ENCODE peak calls at places on chromosomes 16 and 17, in nine cellular contexts. Y, D, Z, A, Q, X, W, P and E are unnamed samples.
A peak's percentile ranks its signal among the peaks of the same experiment; 100 is the strongest.

GRCh38 chr16:20310421-20311395 is 16.6 kb downstream of the GP2 start:
- DNase-seq in Y (no peak), D (no peak), Z (no peak), A (no peak), Q (no peak), X (no peak), W (no peak), P (no peak), E (no peak)

GRCh38 chr16:23999663-24000062 is 163.9 kb downstream of the PRKCB start:
- DNase-seq in Y (no peak), D (no peak), Z (no peak), A (no peak), Q (no peak), X (no peak), W (no peak), P (no peak), E (no peak)

GRCh38 chr17:79006001-79006400 is 3.6 kb downstream of the CANT1 start:
- DNase-seq in Y (peak; percentile 52), D (no peak), Z (peak; percentile 35), A (no peak), Q (no peak), X (no peak), W (no peak), P (no peak), E (no peak)

GRCh38 chr17:34370376-34370996 is 7.5 kb upstream of the CCL1 start:
- DNase-seq in Y (no peak), D (no peak), Z (no peak), A (no peak), Q (no peak), X (no peak), W (no peak), P (no peak), E (no peak)

GRCh38 chr17:64938925-64939474 is 19.7 kb upstream of the LRRC37A3 start:
- DNase-seq in Y (no peak), D (peak; percentile 32), Z (peak; percentile 64), A (peak; percentile 41), Q (peak; percentile 64), X (peak; percentile 51), W (no peak), P (peak; percentile 56), E (no peak)

GRCh38 chr16:86496262-86496928 is 13.9 kb upstream of the FOXF1 start:
- DNase-seq in Y (no peak), D (no peak), Z (no peak), A (no peak), Q (no peak), X (no peak), W (no peak), P (no peak), E (no peak)

GRCh38 chr17:74152591-74153455 is 50.7 kb upstream of the RPL38 start:
- DNase-seq in Y (peak; percentile 43), D (no peak), Z (no peak), A (no peak), Q (no peak), X (no peak), W (no peak), P (peak; percentile 6), E (no peak)

GRCh38 chr17:75875940-75876189 is 2.5 kb downstream of the TRIM47 start:
- DNase-seq in Y (peak; percentile 91), D (no peak), Z (no peak), A (no peak), Q (no peak), X (no peak), W (no peak), P (no peak), E (no peak)

GRCh38 chr17:75315541-75316243 is 26.5 kb upstream of the SLC25A19 start:
- DNase-seq in Y (no peak), D (peak; percentile 44), Z (no peak), A (no peak), Q (no peak), X (no peak), W (no peak), P (no peak), E (no peak)

GRCh38 chr16:67014641-67015315 is 14.2 kb upstream of the CBFB start:
- DNase-seq in Y (peak; percentile 63), D (no peak), Z (no peak), A (no peak), Q (no peak), X (no peak), W (no peak), P (no peak), E (no peak)

GRCh38 chr16:52993179-52993578 is 59.5 kb downstream of the CHD9NB start:
- DNase-seq in Y (no peak), D (no peak), Z (no peak), A (no peak), Q (no peak), X (no peak), W (no peak), P (no peak), E (no peak)

DNA sequence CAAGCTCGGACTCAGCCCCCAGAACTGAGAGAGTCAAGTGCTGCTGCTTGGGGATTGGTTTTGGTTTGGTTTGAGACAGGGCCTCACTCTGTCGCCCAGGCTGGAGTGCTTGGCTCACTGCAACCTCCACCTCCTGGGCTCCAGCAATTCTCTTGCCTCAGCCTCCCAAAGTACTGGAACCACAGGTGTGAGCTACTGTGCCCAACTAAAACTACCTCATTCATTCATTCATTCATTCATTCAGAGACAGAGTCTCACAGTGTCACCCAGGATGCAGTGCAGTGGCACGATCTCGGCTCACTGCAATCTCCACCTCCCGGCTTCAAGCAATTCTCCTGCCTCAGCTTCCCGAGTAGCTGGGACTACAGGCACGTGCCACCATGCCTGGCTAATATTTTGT is 24.7 kb downstream of the UNKL start:
- DNase-seq in Y (no peak), D (no peak), Z (no peak), A (no peak), Q (no peak), X (no peak), W (no peak), P (no peak), E (no peak)
- H3K4me3 ChIP-seq in Y (no peak overlapping the region), D (no peak overlapping the region), Z (no peak overlapping the region), A (no peak overlapping the region), Q (no peak overlapping the region), X (no peak overlapping the region), W (no peak overlapping the region), P (no peak overlapping the region), E (no peak overlapping the region)

DNA sequence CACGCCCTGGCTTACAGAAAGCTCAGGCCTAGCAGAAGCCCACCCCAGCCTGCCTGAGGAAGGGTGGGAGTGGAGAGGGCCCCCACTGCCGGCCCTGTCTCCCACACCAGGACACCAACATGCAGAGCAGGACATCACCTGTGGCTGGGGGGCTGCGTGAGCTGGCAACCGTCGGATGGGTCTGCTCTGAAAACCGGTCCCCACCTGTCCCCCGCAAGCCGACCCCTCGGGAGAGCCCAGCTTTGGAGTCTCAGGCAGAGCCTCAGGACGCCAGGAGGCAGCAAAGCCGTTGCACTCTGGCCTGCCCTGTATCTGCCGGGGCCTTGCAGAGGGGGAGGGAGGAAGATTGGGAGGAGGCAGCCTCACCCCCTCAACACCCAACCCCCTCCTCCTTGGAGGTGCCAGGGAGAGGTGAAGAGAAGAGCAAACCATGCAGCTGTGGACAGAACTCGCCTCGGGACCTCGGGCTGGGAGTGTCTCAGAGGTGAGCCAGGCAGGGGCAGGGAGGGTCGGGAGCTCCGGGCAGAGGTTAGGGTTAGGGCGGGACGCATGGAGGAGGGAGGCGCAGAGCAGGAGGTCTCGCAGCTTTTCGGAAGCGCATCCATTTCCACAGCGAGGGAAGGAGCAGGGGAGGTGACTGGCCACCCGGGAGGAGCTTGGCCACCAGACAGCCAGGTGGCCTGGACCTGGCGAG is 30.4 kb upstream of the ZC3H18 start:
- DNase-seq in Y (no peak), D (no peak), Z (no peak), A (no peak), Q (no peak), X (no peak), W (no peak), P (no peak), E (no peak)
- TF ChIP-seq CTCF in Y (no peak), D (no peak), Z (no peak), A (no peak), Q (no peak), X (peak; percentile 9), W (no peak), P (no peak), E (no peak)

GRCh38 chr16:50266337-50267091 is at the start of gene ADCY7:
- DNase-seq in Y (peak; percentile 82), D (peak; percentile 89), Z (peak; percentile 85), A (peak; percentile 83), Q (peak; percentile 63), X (no peak), W (peak; percentile 38), P (peak; percentile 75), E (peak; percentile 42)
- H3K4me3 ChIP-seq in Y (peak within 1 kb of the TSS; percentile 40), D (peak within 1 kb of the TSS; percentile 46), Z (peak within 1 kb of the TSS; percentile 1), A (peak within 1 kb of the TSS; percentile 16), Q (peak within 1 kb of the TSS; percentile 45), X (no peak within 1 kb of the TSS), W (peak within 1 kb of the TSS; percentile 62), P (peak within 1 kb of the TSS; percentile 52), E (peak within 1 kb of the TSS; percentile 64)

GRCh38 chr17:27956601-27957445 is 63.7 kb upstream of the LYRM9 start:
- DNase-seq in Y (no peak), D (no peak), Z (no peak), A (no peak), Q (no peak), X (no peak), W (no peak), P (peak; percentile 54), E (no peak)

GRCh38 chr17:27952366-27952765 is 59.2 kb upstream of the LYRM9 start:
- DNase-seq in Y (no peak), D (no peak), Z (no peak), A (no peak), Q (no peak), X (no peak), W (no peak), P (no peak), E (no peak)

GRCh38 chr17:27951872-27952271 is 58.7 kb upstream of the LYRM9 start:
- DNase-seq in Y (no peak), D (no peak), Z (no peak), A (no peak), Q (no peak), X (no peak), W (no peak), P (no peak), E (no peak)

GRCh38 chr17:27950995-27951394 is 57.8 kb upstream of the LYRM9 start:
- DNase-seq in Y (no peak), D (no peak), Z (no peak), A (no peak), Q (no peak), X (no peak), W (no peak), P (no peak), E (no peak)

DNA sequence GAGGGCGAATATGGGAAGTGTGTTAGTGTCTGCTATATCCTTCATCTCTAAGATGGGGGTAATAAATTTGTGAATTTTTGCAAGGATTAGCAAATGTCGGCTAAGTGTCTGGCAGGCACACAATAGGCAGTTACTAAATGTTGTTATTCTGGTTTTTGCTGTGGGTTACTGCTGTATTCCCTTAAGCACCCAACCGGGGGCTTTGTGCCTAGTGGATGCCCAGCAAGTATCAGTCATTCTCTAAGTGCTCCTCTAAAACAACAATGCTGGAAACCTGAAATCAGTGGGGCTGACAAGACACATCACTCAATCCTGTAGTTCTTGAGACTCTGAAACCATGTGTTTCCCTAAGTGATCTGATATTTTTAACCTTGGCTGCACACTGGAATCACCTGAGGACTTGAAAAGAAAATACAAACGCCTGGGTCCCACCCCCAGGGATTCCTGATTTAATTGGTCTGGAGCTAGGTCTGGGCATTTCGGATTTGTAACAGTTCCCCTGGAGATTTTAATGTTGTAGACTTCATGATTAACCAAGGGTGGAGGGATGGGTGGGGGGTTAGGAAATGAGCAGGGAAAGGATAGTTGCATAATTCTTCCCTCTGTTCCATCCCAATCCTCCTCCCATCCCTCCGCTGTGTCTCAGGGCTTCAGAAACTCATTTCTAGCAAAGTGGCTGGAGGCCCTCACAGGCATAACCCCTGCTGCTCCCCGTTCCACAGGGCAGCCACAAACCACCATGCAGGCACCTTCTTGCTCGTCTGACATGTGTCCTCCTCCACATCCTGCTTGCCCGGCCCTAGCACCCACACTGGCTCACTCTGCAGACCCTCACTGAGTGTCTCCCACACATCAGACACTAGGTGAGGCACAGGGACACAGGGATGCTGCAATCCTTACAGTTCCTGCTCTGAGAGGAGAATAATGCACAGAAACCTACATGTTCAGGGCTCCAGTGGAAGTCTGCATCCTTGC is 61.6 kb upstream of the LYRM9 start:
- DNase-seq in Y (no peak), D (no peak), Z (no peak), A (no peak), Q (no peak), X (no peak), W (no peak), P (no peak), E (no peak)
- TF ChIP-seq CTCF in Y (no peak), D (no peak), Z (no peak), A (no peak), Q (no peak), X (no peak), W (no peak), P (no peak), E (no peak)